ENCODE peak calls at places on chromosomes 16 and 17, in five cellular contexts. S is activated T-cell treated with anti-CD3 and anti-CD28 coated beads for 4 hours, J is HS-27A, N is NCI-H748 treated with DMSO at 0.1 percent for 48 hours, G is heart right ventricle. U is an unnamed sample.

GRCh38 chr16:29876578-29877249 is 13.7 kb upstream of the CDIPT start:
- DNase-seq in G (no peak), J (no peak), S (no peak), N (no peak), U (no peak)

GRCh38 chr17:63987616-63988478 is 10.3 kb upstream of the PRR29 start:
- DNase-seq in G (no peak), N (no peak), S (no peak), J (no peak), U (no peak)

GRCh38 chr17:79220201-79220714 is 145.6 kb downstream of the ENGASE start:
- DNase-seq in S (no peak), J (no peak), N (no peak), G (no peak), U (no peak)

GRCh38 chr16:68779891-68780290 is 42.8 kb downstream of the CDH1 start:
- DNase-seq in S (no peak), G (no peak), N (no peak), J (no peak), U (peak; percentile 65)

GRCh38 chr17:36786867-36787266 is 150.4 kb upstream of the LHX1 start:
- DNase-seq in S (no peak), J (no peak), G (no peak), N (no peak), U (no peak)

GRCh38 chr16:23016372-23016771 is 132.9 kb downstream of the USP31 start:
- DNase-seq in J (no peak), N (no peak), G (no peak), S (no peak), U (no peak)

GRCh38 chr17:43006639-43007551 is at the start of gene IFI35:
- DNase-seq in S (peak; percentile 78), J (no peak), G (peak; percentile 82), N (peak; percentile 21), U (no peak)

GRCh38 chr17:10620823-10621222 is 36.3 kb downstream of the MYH3 start:
- DNase-seq in N (no peak), J (no peak), S (no peak), G (no peak), U (peak; percentile 55)

GRCh38 chr17:56887105-56887504 is 26.7 kb downstream of the TRIM25 start:
- DNase-seq in N (no peak), S (no peak), G (no peak), J (no peak), U (no peak)

GRCh38 chr17:40097931-40098845 is 2.2 kb downstream of the NR1D1 start:
- DNase-seq in N (no peak), G (peak; percentile 61), S (no peak), J (no peak), U (no peak)

GRCh38 chr17:45828171-45829133 is 16.2 kb upstream of the SPPL2C start:
- DNase-seq in J (no peak), N (no peak), S (no peak), G (no peak), U (no peak)

GRCh38 chr16:30570621-30571443 is 682 bp downstream of the ZNF688 start:
- DNase-seq in G (peak; percentile 38), J (no peak), S (no peak), N (no peak), U (no peak)

GRCh38 chr16:49649013-49649785 is 206.7 kb downstream of the ZNF423 start:
- DNase-seq in N (no peak), S (no peak), G (no peak), J (no peak), U (no peak)

GRCh38 chr16:35506018-35506897 is 2046.8 kb downstream of the TP53TG3F start:
- DNase-seq in N (peak; percentile 93), S (no peak), J (no peak), G (no peak), U (no peak)

GRCh38 chr16:53224932-53225533 is 170.2 kb downstream of the CHD9 start:
- DNase-seq in S (no peak), J (no peak), G (no peak), N (no peak), U (no peak)

GRCh38 chr17:17568772-17569195 is 22.7 kb downstream of the PEMT start:
- DNase-seq in S (peak; percentile 20), N (peak; percentile 39), G (peak; percentile 85), J (peak; percentile 19), U (peak; percentile 50)

GRCh38 chr16:12337776-12338655 is 361.5 kb downstream of the SNX29 start:
- DNase-seq in S (no peak), G (no peak), N (no peak), J (no peak), U (no peak)

GRCh38 chr17:66716236-66717026 is 118.5 kb upstream of the CACNG5 start:
- DNase-seq in S (no peak), J (no peak), G (no peak), N (peak; percentile 84), U (no peak)

GRCh38 chr16:2751577-2752034 is 832 bp upstream of the SRRM2 start:
- DNase-seq in N (peak; percentile 36), J (no peak), G (no peak), S (no peak), U (peak; percentile 37)

GRCh38 chr17:33290156-33290697 is 2.9 kb downstream of the ASIC2 start:
- DNase-seq in G (no peak), N (no peak), J (no peak), S (no peak), U (no peak)

GRCh38 chr17:62165378-62165722 is 100.3 kb upstream of the MED13 start:
- DNase-seq in S (no peak), J (no peak), N (no peak), G (no peak), U (no peak)

GRCh38 chr17:44981221-44981968 is 13.3 kb upstream of the C1QL1 start:
- DNase-seq in S (no peak), N (no peak), J (no peak), G (no peak), U (no peak)

GRCh38 chr16:53789159-53789558 is 85.2 kb downstream of the FTO start:
- DNase-seq in N (no peak), J (no peak), G (no peak), S (no peak), U (no peak)

GRCh38 chr17:69853533-69854262 is 221.3 kb upstream of the KCNJ16 start:
- DNase-seq in S (no peak), J (no peak), N (no peak), G (no peak), U (no peak)

GRCh38 chr16:15857779-15858560 is 1.1 kb upstream of the MYH11 start:
- DNase-seq in J (peak; percentile 14), G (peak; percentile 49), S (no peak), N (no peak), U (no peak)

GRCh38 chr17:78351449-78352006 is 8.3 kb downstream of the SOCS3 start:
- DNase-seq in N (no peak), G (peak; percentile 93), S (no peak), J (no peak), U (no peak)

GRCh38 chr16:66152841-66153525 is 213.5 kb upstream of the CDH5 start:
- DNase-seq in G (no peak), J (peak; percentile 82), S (no peak), N (no peak), U (no peak)

GRCh38 chr17:6677158-6677831 is 25.7 kb downstream of the C17orf100 start:
- DNase-seq in J (no peak), N (no peak), G (no peak), S (no peak), U (no peak)

GRCh38 chr16:50668368-50669008 is 12.6 kb downstream of the SNX20 start:
- DNase-seq in J (no peak), S (no peak), G (no peak), N (no peak), U (peak; percentile 33)

GRCh38 chr17:20171741-20172377 is 162.7 kb downstream of the SPECC1 start:
- DNase-seq in G (no peak), J (no peak), N (no peak), S (no peak), U (no peak)

GRCh38 chr17:48973806-48974205 is 5.4 kb upstream of the GIP start:
- DNase-seq in N (no peak), J (no peak), S (no peak), G (no peak), U (no peak)

U was measured in LNCaP clone FGC.